ENCODE peak calls at places on chromosomes 16 and 17, in nine cellular contexts. F is cardiac muscle cell; L is left ventricle myocardium inferior; W is endothelial cell of umbilical vein; X is GM23248; D is ovary; Z is fibroblast of lung; I is naive thymus-derived CD4-positive, alpha-beta T cell; C is caudate nucleus. U is an unnamed sample.

GRCh38 chr16:24734382-24734781 is 4.9 kb downstream of the TNRC6A start:
- DNase-seq in F (peak), L (no peak), W (no peak), X (peak), D (no peak), Z (peak), I (no peak), C (no peak), U (no peak)

GRCh38 chr16:54266363-54266955 is 20.1 kb downstream of the IRX3 start:
- DNase-seq in F (peak), L (no peak), W (no peak), X (peak), D (no peak), Z (peak), I (no peak), C (no peak), U (no peak)

GRCh38 chr17:72520665-72521303 is 400.0 kb downstream of the SOX9 start:
- DNase-seq in F (no peak), L (no peak), W (no peak), X (no peak), D (no peak), Z (no peak), I (no peak), C (no peak), U (no peak)

GRCh38 chr16:88879788-88880055 is 13.3 kb upstream of the PABPN1L start:
- DNase-seq in F (no peak), L (no peak), W (no peak), X (no peak), D (no peak), Z (no peak), I (no peak), C (no peak), U (no peak)

GRCh38 chr17:48307814-48308411 is 122.1 kb downstream of the SKAP1 start:
- DNase-seq in F (peak), L (peak), W (peak), X (peak), D (no peak), Z (peak), I (peak), C (no peak), U (peak)

GRCh38 chr17:29042679-29043538 is at the start of gene PIPOX:
- DNase-seq in F (peak), L (no peak), W (peak), X (no peak), D (no peak), Z (peak), I (no peak), C (peak), U (no peak)

GRCh38 chr17:34378664-34379101 is 15.7 kb upstream of the CCL1 start:
- DNase-seq in F (no peak), L (no peak), W (no peak), X (peak), D (no peak), Z (peak), I (no peak), C (no peak), U (no peak)

GRCh38 chr17:15882058-15882720 is 62.7 kb upstream of the ADORA2B start:
- DNase-seq in F (no peak), L (no peak), W (no peak), X (no peak), D (no peak), Z (no peak), I (no peak), C (no peak), U (no peak)

GRCh38 chr17:49290690-49291326 is 60.2 kb upstream of the PHOSPHO1 start:
- DNase-seq in F (peak), L (no peak), W (peak), X (peak), D (no peak), Z (peak), I (peak), C (no peak), U (no peak)

GRCh38 chr16:81636298-81636960 is 142.7 kb upstream of the PLCG2 start:
- DNase-seq in F (no peak), L (no peak), W (no peak), X (peak), D (no peak), Z (no peak), I (no peak), C (no peak), U (no peak)

GRCh38 chr16:71348262-71349085 is 10.0 kb upstream of the CALB2 start:
- DNase-seq in F (no peak), L (no peak), W (no peak), X (no peak), D (no peak), Z (no peak), I (no peak), C (no peak), U (no peak)

GRCh38 chr16:57128787-57129389 is 36.5 kb downstream of the CPNE2 start:
- DNase-seq in F (no peak), L (no peak), W (no peak), X (no peak), D (no peak), Z (no peak), I (peak), C (no peak), U (no peak)

GRCh38 chr17:60748232-60748631 is 70.6 kb downstream of the BCAS3 start:
- DNase-seq in F (no peak), L (no peak), W (no peak), X (no peak), D (no peak), Z (no peak), I (no peak), C (no peak), U (no peak)

GRCh38 chr17:51228177-51228576 is 31.7 kb downstream of the MBTD1 start:
- DNase-seq in F (peak), L (no peak), W (no peak), X (peak), D (no peak), Z (peak), I (no peak), C (no peak), U (no peak)

GRCh38 chr16:11585460-11586374 is 1.0 kb downstream of the LITAF start:
- DNase-seq in F (no peak), L (peak), W (no peak), X (peak), D (peak), Z (peak), I (no peak), C (peak), U (peak)

GRCh38 chr16:68993885-68994284 is 111.6 kb upstream of the HAS3 start:
- DNase-seq in F (peak), L (no peak), W (peak), X (peak), D (no peak), Z (peak), I (no peak), C (no peak), U (no peak)

GRCh38 chr17:46736100-46736499 is 82.4 kb downstream of the WNT3 start:
- DNase-seq in F (no peak), L (no peak), W (no peak), X (no peak), D (no peak), Z (no peak), I (no peak), C (no peak), U (no peak)

GRCh38 chr16:28166394-28167208 is 45.2 kb downstream of the XPO6 start:
- DNase-seq in F (no peak), L (no peak), W (peak), X (peak), D (no peak), Z (no peak), I (no peak), C (no peak), U (no peak)

GRCh38 chr16:59330030-59330670 is 596.0 kb upstream of the GOT2 start:
- DNase-seq in F (no peak), L (no peak), W (no peak), X (peak), D (no peak), Z (no peak), I (no peak), C (no peak), U (no peak)

GRCh38 chr16:48542020-48542473 is 67.9 kb downstream of the N4BP1 start:
- DNase-seq in F (peak), L (peak), W (peak), X (peak), D (peak), Z (peak), I (peak), C (peak), U (no peak)

GRCh38 chr17:50267074-50267841 is 7.0 kb upstream of the TMEM92 start:
- DNase-seq in F (peak), L (no peak), W (no peak), X (peak), D (peak), Z (peak), I (no peak), C (no peak), U (no peak)

GRCh38 chr17:71084219-71084618 is 914.9 kb downstream of the KCNJ2 start:
- DNase-seq in F (peak), L (no peak), W (no peak), X (peak), D (no peak), Z (peak), I (no peak), C (no peak), U (peak)

GRCh38 chr17:59073972-59074371 is 32.7 kb downstream of the TRIM37 start:
- DNase-seq in F (no peak), L (no peak), W (no peak), X (no peak), D (no peak), Z (no peak), I (no peak), C (no peak), U (no peak)

GRCh38 chr16:86353185-86353584 is 157.1 kb upstream of the FOXF1 start:
- DNase-seq in F (no peak), L (no peak), W (no peak), X (peak), D (no peak), Z (peak), I (no peak), C (no peak), U (no peak)

GRCh38 chr17:46167826-46168569 is 25.2 kb downstream of the KANSL1 start:
- DNase-seq in F (peak), L (no peak), W (no peak), X (peak), D (no peak), Z (peak), I (no peak), C (no peak), U (no peak)

GRCh38 chr17:74779948-74780400 is 3.8 kb upstream of the NAT9 start:
- DNase-seq in F (no peak), L (peak), W (no peak), X (no peak), D (no peak), Z (no peak), I (peak), C (no peak), U (peak)

GRCh38 chr16:72958522-72959076 is 89.3 kb downstream of the ZFHX3 start:
- DNase-seq in F (no peak), L (no peak), W (no peak), X (no peak), D (no peak), Z (no peak), I (no peak), C (no peak), U (no peak)

GRCh38 chr17:4623249-4623648 is 18.2 kb downstream of the ALOX15 start:
- DNase-seq in F (peak), L (no peak), W (no peak), X (peak), D (no peak), Z (peak), I (no peak), C (no peak), U (no peak)

GRCh38 chr16:77834600-77834963 is 46.2 kb downstream of the VAT1L start:
- DNase-seq in F (peak), L (no peak), W (no peak), X (peak), D (no peak), Z (peak), I (no peak), C (no peak), U (no peak)

GRCh38 chr17:74786411-74787097 is 10.4 kb upstream of the NAT9 start:
- DNase-seq in F (no peak), L (no peak), W (no peak), X (no peak), D (no peak), Z (no peak), I (no peak), C (no peak), U (no peak)

GRCh38 chr17:37691807-37692206 is 48.6 kb upstream of the DDX52 start:
- DNase-seq in F (no peak), L (no peak), W (no peak), X (no peak), D (no peak), Z (no peak), I (no peak), C (no peak), U (no peak)

GRCh38 chr17:18156976-18157280 is 26.7 kb upstream of the ALKBH5 start:
- DNase-seq in F (no peak), L (no peak), W (no peak), X (no peak), D (no peak), Z (no peak), I (no peak), C (no peak), U (no peak)

GRCh38 chr16:17447273-17447672 is 23.5 kb downstream of the XYLT1 start:
- DNase-seq in F (no peak), L (no peak), W (no peak), X (no peak), D (no peak), Z (no peak), I (no peak), C (no peak), U (no peak)

GRCh38 chr16:47732122-47732805 is 271.1 kb downstream of the PHKB start:
- DNase-seq in F (peak), L (no peak), W (peak), X (peak), D (no peak), Z (peak), I (no peak), C (no peak), U (no peak)

GRCh38 chr16:30967795-30968194 is 10.2 kb downstream of the SETD1A start:
- DNase-seq in F (no peak), L (no peak), W (no peak), X (no peak), D (no peak), Z (no peak), I (no peak), C (no peak), U (no peak)
- H3K27ac ChIP-seq in F (no peak), L (no peak), W (no peak), X (no peak), D (no peak), Z (no peak), I (no peak), C (no peak), U (no peak)

GRCh38 chr16:56041556-56042140 is 149.6 kb upstream of the GNAO1 start:
- DNase-seq in F (no peak), L (no peak), W (no peak), X (peak), D (no peak), Z (no peak), I (no peak), C (no peak), U (no peak)

GRCh38 chr16:56042416-56042815 is 148.9 kb upstream of the GNAO1 start:
- DNase-seq in F (no peak), L (no peak), W (no peak), X (no peak), D (no peak), Z (no peak), I (no peak), C (no peak), U (no peak)

GRCh38 chr16:56038564-56039098 is 152.7 kb upstream of the GNAO1 start:
- DNase-seq in F (no peak), L (no peak), W (no peak), X (no peak), D (no peak), Z (no peak), I (no peak), C (no peak), U (no peak)
- H3K27ac ChIP-seq in F (no peak), L (no peak), W (no peak), X (no peak), D (no peak), Z (no peak), I (no peak), C (no peak), U (no peak)

GRCh38 chr17:40321502-40322416 is 12.8 kb downstream of the RARA start:
- DNase-seq in F (no peak), L (peak), W (no peak), X (no peak), D (peak), Z (no peak), I (no peak), C (no peak), U (peak)
- H3K27ac ChIP-seq in F (no peak), L (peak), W (peak), X (peak), D (peak), Z (peak), I (peak), C (peak), U (peak)

GRCh38 chr17:40475234-40476210 is 25.9 kb downstream of the TNS4 start:
- DNase-seq in F (no peak), L (no peak), W (no peak), X (no peak), D (no peak), Z (no peak), I (no peak), C (no peak), U (no peak)
- H3K27ac ChIP-seq in F (peak), L (peak), W (no peak), X (peak), D (peak), Z (no peak), I (no peak), C (no peak), U (peak)

GRCh38 chr16:9362050-9362449 is 270.6 kb downstream of the HAPSTR1 start:
- DNase-seq in F (no peak), L (no peak), W (no peak), X (no peak), D (no peak), Z (no peak), I (no peak), C (no peak), U (no peak)

GRCh38 chr16:9360075-9360474 is 268.6 kb downstream of the HAPSTR1 start:
- DNase-seq in F (no peak), L (no peak), W (no peak), X (no peak), D (no peak), Z (no peak), I (no peak), C (no peak), U (no peak)

GRCh38 chr16:9366048-9366969 is 274.9 kb downstream of the HAPSTR1 start:
- DNase-seq in F (no peak), L (no peak), W (no peak), X (no peak), D (no peak), Z (no peak), I (no peak), C (no peak), U (no peak)

GRCh38 chr16:9363520-9363919 is 272.1 kb downstream of the HAPSTR1 start:
- DNase-seq in F (no peak), L (no peak), W (no peak), X (no peak), D (no peak), Z (no peak), I (no peak), C (no peak), U (no peak)

DNA sequence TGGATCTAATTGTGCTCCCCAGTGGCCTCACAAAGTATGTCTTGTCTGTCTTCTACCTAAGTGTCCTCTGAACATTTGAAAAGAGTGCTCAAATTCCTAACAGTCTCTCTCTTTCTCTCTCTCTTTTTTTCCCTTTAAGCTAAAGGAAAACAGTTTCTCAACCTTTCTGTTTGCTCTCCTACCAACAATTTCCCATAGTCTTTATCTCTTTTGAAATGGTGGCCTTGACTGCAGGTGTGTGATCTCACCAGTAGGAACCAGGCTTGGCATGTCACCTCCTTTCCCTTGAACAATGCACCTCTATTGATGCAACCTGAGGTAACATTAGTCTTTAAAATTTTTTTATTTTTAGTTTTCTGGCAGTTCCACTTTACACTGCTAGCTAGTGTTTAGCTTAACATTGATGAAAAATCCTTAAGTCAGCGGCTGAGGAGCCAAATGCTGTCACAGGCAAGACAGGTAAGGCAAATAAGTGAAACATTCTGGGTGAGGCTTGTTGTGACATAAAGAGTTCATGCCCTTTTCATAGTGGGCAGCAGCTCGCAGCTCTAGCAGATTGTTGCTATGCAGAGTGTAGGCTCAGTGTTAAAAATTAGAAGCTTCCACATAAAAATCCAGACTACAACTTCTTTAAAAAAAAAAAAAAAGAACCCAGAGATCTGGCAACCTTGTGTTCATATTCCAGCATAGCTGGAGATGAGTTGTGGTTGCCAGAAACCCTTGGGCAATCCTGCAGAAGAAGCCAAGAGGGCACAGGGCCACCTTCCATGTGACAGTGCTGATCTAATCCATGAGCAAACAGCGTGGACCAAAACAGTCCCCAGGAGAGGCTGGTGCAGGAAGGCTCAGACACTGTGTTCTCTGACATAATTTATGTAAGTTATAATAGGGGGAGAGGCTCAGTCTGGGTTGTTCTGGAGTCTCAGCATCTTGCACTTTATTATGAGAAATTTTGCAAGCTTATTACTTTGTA is 273.6 kb downstream of the HAPSTR1 start:
- DNase-seq in F (no peak), L (peak), W (no peak), X (no peak), D (no peak), Z (no peak), I (no peak), C (peak), U (no peak)
- H3K27ac ChIP-seq in F (no peak), L (peak), W (no peak), X (no peak), D (no peak), Z (no peak), I (no peak), C (peak), U (peak)

GRCh38 chr17:44568311-44568710 is 11.0 kb downstream of the FZD2 start:
- DNase-seq in F (no peak), L (no peak), W (no peak), X (no peak), D (no peak), Z (no peak), I (no peak), C (no peak), U (no peak)
- H3K27ac ChIP-seq in F (no peak), L (no peak), W (no peak), X (no peak), D (no peak), Z (no peak), I (no peak), C (no peak), U (no peak)

DNA sequence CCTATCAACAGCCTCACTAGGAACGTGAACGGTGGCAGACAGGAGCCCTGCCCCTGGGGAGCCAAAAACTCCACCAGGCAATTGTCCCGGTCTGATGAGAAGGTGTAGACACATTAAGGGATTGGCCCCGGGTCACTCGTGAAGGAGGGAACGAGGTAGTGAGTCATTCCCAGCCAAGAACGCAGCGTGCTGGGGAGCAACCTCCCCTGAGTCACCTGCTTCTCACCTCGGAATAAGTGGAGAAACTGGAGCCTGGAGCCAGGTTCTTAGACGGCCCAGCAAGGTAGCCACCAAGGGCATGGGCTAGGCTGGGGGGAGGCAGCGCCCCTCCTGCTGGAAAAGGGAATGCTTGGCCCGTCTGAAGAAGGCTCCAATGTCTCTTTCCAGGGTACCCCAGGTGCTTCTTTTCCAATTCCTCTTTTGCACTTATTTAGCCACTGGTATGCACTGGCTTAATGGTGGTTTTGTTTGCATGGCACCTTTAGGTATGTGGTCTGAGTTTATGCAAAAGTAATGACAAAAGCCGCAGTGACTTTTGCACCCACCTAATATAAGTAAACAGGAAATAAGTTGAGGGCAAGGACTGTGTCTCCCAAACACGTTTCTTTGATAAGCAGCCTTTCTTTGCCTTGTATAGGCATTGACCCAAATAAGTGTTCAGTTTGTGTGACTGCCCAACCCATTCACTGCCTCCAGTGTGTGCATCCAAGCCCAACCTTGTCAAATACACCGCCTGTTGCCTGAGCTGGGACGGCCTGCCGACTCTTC is 1.8 kb upstream of the HELZ start:
- DNase-seq in F (no peak), L (no peak), W (peak), X (peak), D (no peak), Z (no peak), I (no peak), C (no peak), U (peak)
- H3K27ac ChIP-seq in F (no peak), L (no peak), W (no peak), X (no peak), D (no peak), Z (no peak), I (no peak), C (no peak), U (peak)